ENCODE peak calls at places on chromosomes 6 and 20, in four cellular contexts. O is cardiac muscle cell, P is AG09319, G is A549. Q is an unnamed sample.

GRCh38 chr6:82097676-82098075 is 149.9 kb downstream of the IBTK start:
- DNase-seq in G (peak), O (no peak), P (no peak), Q (no peak)

GRCh38 chr6:139588734-139589418 is 214.4 kb upstream of the CITED2 start:
- DNase-seq in O (peak), P (no peak), G (peak), Q (no peak)

GRCh38 chr6:125746731-125747588 is 2.5 kb upstream of the HEY2 start:
- DNase-seq in P (no peak), G (peak), O (peak), Q (peak)

GRCh38 chr20:37233471-37234253 is 28.0 kb downstream of the GHRH start:
- DNase-seq in G (no peak), O (no peak), P (no peak), Q (no peak)

GRCh38 chr20:3800878-3801260 is 4.8 kb downstream of the CDC25B start:
- DNase-seq in O (no peak), P (no peak), G (no peak), Q (no peak)

GRCh38 chr6:301929-302705 is 9.8 kb downstream of the DUSP22 start:
- DNase-seq in G (no peak), P (no peak), O (no peak), Q (no peak)

GRCh38 chr6:163352011-163352685 is 62.4 kb upstream of the QKI start:
- DNase-seq in O (no peak), P (no peak), G (no peak), Q (no peak)

GRCh38 chr6:80472276-80472675 is 365.8 kb downstream of the BCKDHB start:
- DNase-seq in P (no peak), O (no peak), G (no peak), Q (no peak)

GRCh38 chr6:56079761-56080540 is 167.4 kb downstream of the COL21A1 start:
- DNase-seq in P (no peak), G (no peak), O (peak), Q (no peak)

GRCh38 chr20:8782804-8783203 is 286.1 kb upstream of the PLCB4 start:
- DNase-seq in G (no peak), O (peak), P (peak), Q (no peak)

GRCh38 chr6:163585932-163586437 is 171.5 kb downstream of the QKI start:
- DNase-seq in O (peak), P (peak), G (peak), Q (no peak)

GRCh38 chr6:44787254-44787844 is 399.8 kb downstream of the CDC5L start:
- DNase-seq in P (no peak), G (no peak), O (no peak), Q (no peak)

GRCh38 chr6:111818539-111819226 is 54.6 kb downstream of the FYN start:
- DNase-seq in O (no peak), G (no peak), P (peak), Q (no peak)

GRCh38 chr20:32789896-32790750 is 27.9 kb downstream of the DNMT3B start:
- DNase-seq in G (peak), P (peak), O (peak), Q (peak)

GRCh38 chr20:62359491-62360121 is 7.5 kb downstream of the LAMA5 start:
- DNase-seq in G (peak), O (peak), P (no peak), Q (no peak)

GRCh38 chr6:22636450-22636849 is 67.1 kb downstream of the HDGFL1 start:
- DNase-seq in G (no peak), P (no peak), O (no peak), Q (no peak)

GRCh38 chr6:33828452-33828763 is 24.6 kb upstream of the MLN start:
- DNase-seq in P (no peak), G (no peak), O (no peak), Q (no peak)

GRCh38 chr20:45967551-45968080 is 4.4 kb downstream of the ZNF335 start:
- DNase-seq in O (no peak), G (no peak), P (no peak), Q (no peak)

GRCh38 chr6:128997880-128998279 is 114.9 kb downstream of the LAMA2 start:
- DNase-seq in P (no peak), G (no peak), O (no peak), Q (no peak)

GRCh38 chr6:6547111-6547879 is 41.2 kb upstream of the LY86 start:
- DNase-seq in G (peak), O (peak), P (peak), Q (peak)

GRCh38 chr20:62050166-62051120 is 15.2 kb downstream of the TAF4 start:
- DNase-seq in O (no peak), P (no peak), G (no peak), Q (no peak)

GRCh38 chr20:49851234-49851755 is 38.7 kb downstream of the SLC9A8 start:
- DNase-seq in G (no peak), O (no peak), P (no peak), Q (no peak)

GRCh38 chr6:151481752-151482151 is 12.1 kb upstream of the CCDC170 start:
- DNase-seq in G (no peak), P (no peak), O (no peak), Q (no peak)

GRCh38 chr20:44969320-44969879 is 3.1 kb downstream of the STK4 start:
- DNase-seq in O (no peak), P (no peak), G (no peak), Q (no peak)

GRCh38 chr20:50151034-50151743 is 2.3 kb downstream of the PEDS1 start:
- DNase-seq in G (no peak), O (no peak), P (no peak), Q (no peak)

GRCh38 chr20:32278199-32278643 is 770 bp downstream of the KIF3B start:
- DNase-seq in G (no peak), O (peak), P (no peak), Q (no peak)

DNA sequence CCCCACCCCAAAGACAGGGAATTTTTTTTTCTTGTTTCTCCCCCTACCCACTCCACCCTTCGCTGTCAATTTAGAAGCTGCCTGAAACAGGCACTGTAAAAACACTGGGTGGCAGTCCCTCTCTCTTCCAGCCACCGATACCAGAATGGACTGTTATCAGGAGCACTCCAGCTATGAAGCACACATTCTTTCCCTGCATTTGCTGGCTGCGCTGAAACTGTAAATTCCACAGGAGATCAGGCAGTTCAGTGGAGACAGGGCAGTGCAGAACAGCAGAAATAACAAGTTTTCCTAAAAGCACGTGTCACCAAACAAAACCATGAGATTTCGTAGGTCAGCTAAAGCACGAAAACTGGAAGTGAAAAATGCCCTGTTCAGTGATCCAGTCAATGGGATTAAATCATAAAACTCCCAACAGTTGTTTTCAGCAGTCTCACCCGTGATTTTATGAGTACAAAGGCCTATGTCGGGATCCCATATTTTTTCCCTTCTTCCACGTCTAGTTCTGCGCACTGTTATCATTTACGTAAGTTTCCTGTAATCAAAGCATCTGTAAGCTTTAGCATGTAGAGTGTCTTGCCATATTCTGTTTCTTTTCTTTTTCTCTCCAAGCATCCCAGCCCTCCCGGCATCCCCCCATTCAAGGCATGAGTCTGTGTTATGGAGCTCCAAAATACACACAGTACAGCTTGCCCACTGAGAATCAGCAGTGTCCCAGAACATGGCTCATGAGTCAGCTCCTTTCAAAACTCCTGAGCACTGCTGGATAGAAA is 359.9 kb upstream of the EPHA7 start:
- DNase-seq in O (peak), G (peak), P (no peak), Q (peak)
- TF ChIP-seq CTCF in O (peak), G (no peak), P (no peak), Q (no peak)

GRCh38 chr6:113625850-113626249 is 231.3 kb upstream of the MARCKS start:
- DNase-seq in P (no peak), G (no peak), O (no peak), Q (no peak)

GRCh38 chr6:113629940-113630339 is 227.2 kb upstream of the MARCKS start:
- DNase-seq in O (no peak), G (no peak), P (no peak), Q (no peak)

GRCh38 chr6:113627480-113627879 is 229.7 kb upstream of the MARCKS start:
- DNase-seq in P (no peak), O (no peak), G (no peak), Q (no peak)

GRCh38 chr6:113623124-113623523 is 234.0 kb upstream of the MARCKS start:
- DNase-seq in O (no peak), G (no peak), P (no peak), Q (no peak)

DNA sequence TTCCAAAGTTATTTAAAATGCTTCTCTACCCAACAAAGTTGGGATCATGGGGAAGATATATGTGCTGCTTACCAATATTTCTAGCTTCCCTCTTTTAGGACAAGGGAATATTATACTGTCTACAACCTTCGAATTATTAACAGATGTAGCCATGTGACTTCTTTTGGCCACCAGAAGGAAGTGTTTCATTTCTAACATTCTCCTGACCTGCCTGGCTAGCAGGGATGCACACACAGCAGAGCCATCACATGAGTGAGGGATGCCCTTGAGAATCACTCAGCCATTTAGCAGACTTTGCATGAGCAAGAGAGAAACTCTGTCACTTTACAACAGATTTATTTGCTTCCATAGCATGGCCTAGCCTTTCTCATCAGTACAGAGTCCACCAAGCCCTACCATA is 230.7 kb upstream of the MARCKS start:
- DNase-seq in G (no peak), P (no peak), O (no peak), Q (no peak)
- TF ChIP-seq CTCF in G (no peak), P (no peak), O (no peak), Q (no peak)

GRCh38 chr6:42105714-42106662 is 36.4 kb downstream of the C6orf132 start:
- DNase-seq in O (no peak), P (no peak), G (no peak), Q (no peak)

GRCh38 chr6:42104095-42104806 is 38.2 kb downstream of the C6orf132 start:
- DNase-seq in O (peak), G (peak), P (no peak), Q (peak)

GRCh38 chr6:42103753-42104094 is 38.7 kb downstream of the C6orf132 start:
- DNase-seq in G (no peak), O (no peak), P (no peak), Q (no peak)

GRCh38 chr6:42106663-42107023 is 35.8 kb downstream of the C6orf132 start:
- DNase-seq in O (no peak), G (no peak), P (no peak), Q (no peak)

DNA sequence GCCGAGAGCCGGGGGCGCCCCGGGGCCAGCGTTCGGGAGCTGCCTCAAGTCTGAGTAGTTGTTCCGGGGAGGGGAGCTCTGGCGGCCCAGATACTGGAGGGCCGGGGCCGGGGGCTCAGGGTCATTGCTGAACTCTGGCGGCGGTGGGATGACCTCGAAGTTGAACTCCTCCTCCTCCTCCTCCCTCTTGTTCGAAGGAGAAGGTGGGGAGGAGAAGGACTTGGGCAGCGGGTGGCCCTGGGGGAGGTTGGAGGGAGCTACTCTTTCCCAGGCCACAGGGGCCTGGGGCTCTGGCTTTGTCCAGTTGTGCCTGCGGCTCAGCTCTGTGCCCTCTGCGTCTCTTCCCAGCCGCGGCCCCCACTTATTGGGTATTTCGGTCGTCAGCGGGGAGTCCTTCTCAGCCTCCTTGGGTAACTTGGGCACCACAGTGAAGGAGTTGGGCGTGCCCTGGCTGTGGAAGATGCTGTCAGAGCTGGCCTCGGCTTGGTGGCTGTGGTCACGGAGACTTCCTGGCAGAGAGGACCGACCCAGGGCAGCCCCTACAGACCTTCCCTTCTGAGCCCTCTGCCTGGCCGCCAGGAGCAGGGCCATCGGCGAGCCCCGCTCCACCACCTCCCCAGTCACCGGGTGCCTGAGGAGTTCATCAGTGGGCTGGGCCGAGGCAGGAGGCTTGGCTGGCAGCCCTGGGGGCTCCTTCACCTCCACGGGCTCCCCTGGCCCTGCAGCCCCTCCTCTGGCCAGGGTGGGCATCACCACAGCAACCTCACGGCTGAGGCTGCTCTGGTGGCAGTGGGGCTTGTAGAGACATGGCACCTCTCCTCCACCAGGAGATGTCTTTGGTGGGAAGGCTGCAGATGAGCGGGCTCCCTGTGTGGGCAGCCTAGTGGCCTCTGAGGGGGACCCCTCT is 37.4 kb downstream of the C6orf132 start:
- DNase-seq in P (no peak), O (no peak), G (no peak), Q (no peak)
- TF ChIP-seq CTCF in P (no peak), O (no peak), G (no peak), Q (no peak)

GRCh38 chr20:58864346-58864745 is 11.8 kb downstream of the GNAS start:
- DNase-seq in G (no peak), O (no peak), P (no peak), Q (no peak)
- TF ChIP-seq CTCF in G (peak), O (no peak), P (no peak), Q (no peak)

DNA sequence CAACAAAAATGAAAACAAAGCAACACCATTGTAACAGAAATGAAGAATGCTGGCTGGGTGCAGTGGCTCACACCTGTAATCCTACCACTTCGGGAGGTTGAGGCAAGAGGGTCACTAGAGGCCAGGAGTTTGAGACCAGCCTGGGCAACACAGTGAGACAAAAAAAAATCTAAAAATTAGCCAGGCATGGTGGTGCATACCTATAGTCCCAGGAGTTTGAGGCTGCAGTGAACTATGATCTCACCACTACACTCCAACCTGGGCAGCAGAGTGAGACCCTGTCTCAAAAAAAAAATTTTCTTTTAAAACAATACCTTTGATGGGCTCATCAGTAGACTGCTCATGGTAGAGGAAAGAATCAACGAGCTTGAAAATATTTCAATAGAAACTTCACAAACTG is 18.5 kb downstream of the NINL start:
- DNase-seq in P (no peak), G (no peak), O (no peak), Q (no peak)
- TF ChIP-seq CTCF in P (no peak), G (no peak), O (no peak), Q (no peak)

GRCh38 chr20:34268851-34269668 is 27.8 kb downstream of the ASIP start:
- DNase-seq in P (no peak), G (no peak), O (peak), Q (peak)
- TF ChIP-seq CTCF in P (no peak), G (no peak), O (peak), Q (no peak)

DNA sequence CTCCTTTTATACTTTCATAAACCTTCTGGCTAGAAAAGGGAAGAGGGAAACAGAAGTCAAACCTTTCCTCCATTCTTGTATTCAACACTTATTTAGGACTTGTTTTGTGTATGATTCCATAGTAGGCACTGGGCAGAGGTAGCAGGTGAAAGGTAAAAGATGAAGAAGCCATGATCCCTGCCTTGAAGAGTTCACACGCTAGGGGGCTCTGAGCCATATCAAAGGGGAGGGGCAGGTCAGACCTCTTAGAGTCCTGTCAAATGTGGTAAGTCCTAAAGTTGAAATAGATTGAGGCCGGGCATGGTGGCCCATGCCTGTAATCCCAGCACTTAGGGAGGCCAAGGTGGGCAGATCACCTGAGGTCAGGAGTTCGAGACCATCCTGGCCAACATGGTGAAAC is 85.5 kb downstream of the NDUFAF5 start:
- DNase-seq in O (no peak), P (no peak), G (no peak), Q (no peak)
- TF ChIP-seq CTCF in O (no peak), P (no peak), G (no peak), Q (no peak)

GRCh38 chr6:145137425-145137824 is 597.9 kb downstream of the EPM2A start:
- DNase-seq in O (peak), G (peak), P (peak), Q (no peak)
- TF ChIP-seq CTCF in O (no peak), G (no peak), P (peak), Q (no peak)